ENCODE peak calls at places on chromosome 14, in four cellular contexts. U is H1, X is HepG2, J is HCT116. K is an unnamed sample.

GRCh38 chr14:95496690-95497241 is 19.7 kb downstream of the SYNE3 start:
- DNase-seq in J (no peak), U (no peak), X (no peak), K (no peak)

GRCh38 chr14:75821828-75822521 is 159.8 kb downstream of the TGFB3 start:
- DNase-seq in X (no peak), J (peak; percentile 54), U (no peak), K (no peak)

GRCh38 chr14:63283501-63284248 is 35.1 kb downstream of the GPHB5 start:
- DNase-seq in J (no peak), X (no peak), U (no peak), K (no peak)

GRCh38 chr14:105215602-105216001 is 32.7 kb upstream of the BTBD6 start:
- DNase-seq in J (no peak), U (no peak), X (no peak), K (no peak)

GRCh38 chr14:35821546-35822411 is 4.4 kb upstream of the BRMS1L start:
- DNase-seq in J (peak; percentile 53), X (peak; percentile 83), U (no peak), K (peak; percentile 42)

GRCh38 chr14:102344084-102344483 is 18.6 kb downstream of the CINP start:
- DNase-seq in U (no peak), X (no peak), J (no peak), K (no peak)

GRCh38 chr14:102711946-102712345 is 65.3 kb upstream of the TRAF3 start:
- DNase-seq in X (peak; percentile 21), U (peak; percentile 32), J (no peak), K (no peak)

GRCh38 chr14:65080954-65081747 is 21.2 kb downstream of the MAX start:
- DNase-seq in U (no peak), J (no peak), X (peak; percentile 12), K (no peak)

GRCh38 chr14:87944987-87945604 is 47.9 kb downstream of the GALC start:
- DNase-seq in U (no peak), J (peak; percentile 33), X (peak; percentile 29), K (peak; percentile 68)

GRCh38 chr14:69987416-69988144 is 108.4 kb downstream of the SMOC1 start:
- DNase-seq in U (peak; percentile 60), J (no peak), X (no peak), K (no peak)

GRCh38 chr14:53273671-53274072 is 120.5 kb upstream of the DDHD1 start:
- DNase-seq in X (peak; percentile 12), U (no peak), J (no peak), K (peak; percentile 35)

GRCh38 chr14:73173092-73173735 is 36.9 kb downstream of the PSEN1 start:
- DNase-seq in U (no peak), X (peak; percentile 24), J (peak; percentile 31), K (peak; percentile 64)

GRCh38 chr14:65210118-65210826 is 108.0 kb upstream of the MAX start:
- DNase-seq in J (no peak), U (no peak), X (no peak), K (no peak)

GRCh38 chr14:61537567-61538463 is 157.5 kb upstream of the HIF1A start:
- DNase-seq in J (peak; percentile 95), X (peak; percentile 97), U (no peak), K (peak; percentile 36)

GRCh38 chr14:88904864-88905263 is 80.4 kb downstream of the TTC8 start:
- DNase-seq in X (no peak), J (no peak), U (no peak), K (no peak)

GRCh38 chr14:35405304-35405996 is 901 bp upstream of the NFKBIA start:
- DNase-seq in X (peak; percentile 57), J (no peak), U (no peak), K (peak; percentile 44)

GRCh38 chr14:79016828-79017505 is 846.8 kb downstream of the NRXN3 start:
- DNase-seq in U (no peak), X (peak; percentile 10), J (no peak), K (no peak)

GRCh38 chr14:74364271-74364880 is 16.1 kb downstream of the VRTN start:
- DNase-seq in X (no peak), U (no peak), J (no peak), K (no peak)

GRCh38 chr14:61296707-61297502 is 15.8 kb upstream of the TMEM30B start:
- DNase-seq in U (no peak), X (peak; percentile 20), J (peak; percentile 27), K (peak; percentile 25)

GRCh38 chr14:102317564-102318248 is 1.8 kb upstream of the ZNF839 start:
- DNase-seq in X (peak; percentile 71), J (no peak), U (no peak), K (peak; percentile 40)

GRCh38 chr14:98171654-98172053 is 1100.3 kb downstream of the BCL11B start:
- DNase-seq in X (no peak), J (no peak), U (no peak), K (no peak)

GRCh38 chr14:70563869-70564268 is 29.1 kb upstream of the ADAM20 start:
- DNase-seq in J (no peak), X (no peak), U (no peak), K (peak; percentile 61)

GRCh38 chr14:52012635-52013034 is 23.3 kb downstream of the RTRAF start:
- DNase-seq in J (no peak), U (no peak), X (no peak), K (no peak)

GRCh38 chr14:72751276-72752033 is 142.4 kb downstream of the DPF3 start:
- DNase-seq in J (no peak), U (no peak), X (no peak), K (no peak)

GRCh38 chr14:74879427-74880180 is 2.1 kb upstream of the DLST start:
- DNase-seq in J (no peak), U (no peak), X (peak; percentile 30), K (peak; percentile 26)

GRCh38 chr14:64718762-64719161 is 14.5 kb downstream of the PLEKHG3 start:
- DNase-seq in U (no peak), X (no peak), J (no peak), K (no peak)

GRCh38 chr14:24430682-24431568 is 1.2 kb downstream of the KHNYN start:
- DNase-seq in U (no peak), X (no peak), J (no peak), K (no peak)

GRCh38 chr14:24052656-24053547 is 1.1 kb downstream of the CARMIL3 start:
- DNase-seq in J (no peak), U (no peak), X (no peak), K (no peak)

GRCh38 chr14:106694638-106695393 is 1168.4 kb downstream of the TMEM121 start:
- DNase-seq in J (no peak), U (no peak), X (no peak), K (no peak)

GRCh38 chr14:76754586-76754985 is 6.7 kb upstream of the VASH1 start:
- DNase-seq in U (no peak), J (no peak), X (no peak), K (no peak)

GRCh38 chr14:52015411-52016030 is 26.2 kb downstream of the RTRAF start:
- DNase-seq in U (peak; percentile 61), J (peak; percentile 19), X (peak; percentile 8), K (peak; percentile 64)

DNA sequence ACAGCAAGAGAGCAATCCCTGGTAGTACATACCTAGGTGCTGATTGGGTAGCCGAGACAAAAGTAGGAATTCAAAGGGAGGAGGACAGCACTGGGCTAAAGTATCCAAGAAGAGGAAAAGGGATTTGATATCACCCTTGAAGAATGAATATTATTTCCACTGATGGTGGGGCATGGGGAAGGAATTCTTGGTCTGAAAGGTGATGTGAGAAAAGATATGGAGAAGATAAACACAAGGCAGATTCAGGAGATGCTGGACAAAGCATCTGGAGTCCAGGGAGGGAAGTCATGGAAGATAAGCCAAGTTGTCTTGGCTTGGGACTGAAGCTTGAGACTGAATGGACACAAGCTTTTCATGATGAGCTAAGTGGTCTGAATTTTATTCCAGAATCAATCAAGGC is 194.0 kb downstream of the EGLN3 start:
- DNase-seq in U (no peak), J (no peak), X (no peak), K (no peak)
- TF ChIP-seq JUND in U (no peak), J (no peak), X (no peak), K (no peak)

DNA sequence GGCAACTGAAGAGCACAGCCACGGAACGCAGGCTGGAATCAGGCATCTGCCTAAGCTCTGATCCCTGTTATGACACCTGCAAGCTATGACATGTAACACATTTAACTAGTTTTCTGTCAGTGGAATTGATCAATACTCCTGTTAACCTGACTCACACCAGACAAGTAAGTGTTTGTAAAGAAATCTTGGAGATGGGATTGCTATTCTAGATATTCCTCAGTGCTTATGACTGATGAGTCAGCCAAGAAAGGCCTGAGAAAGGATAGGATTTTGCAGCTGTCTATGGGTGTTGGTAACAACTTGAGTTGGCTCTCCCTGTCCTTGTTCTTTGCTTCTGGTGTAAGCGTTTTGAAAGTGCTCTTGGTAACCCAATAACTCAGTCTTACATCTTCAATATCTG is 110.5 kb downstream of the GPR135 start:
- DNase-seq in U (no peak), X (no peak), J (no peak), K (no peak)
- TF ChIP-seq JUND in U (no peak), X (no peak), J (no peak), K (no peak)

DNA sequence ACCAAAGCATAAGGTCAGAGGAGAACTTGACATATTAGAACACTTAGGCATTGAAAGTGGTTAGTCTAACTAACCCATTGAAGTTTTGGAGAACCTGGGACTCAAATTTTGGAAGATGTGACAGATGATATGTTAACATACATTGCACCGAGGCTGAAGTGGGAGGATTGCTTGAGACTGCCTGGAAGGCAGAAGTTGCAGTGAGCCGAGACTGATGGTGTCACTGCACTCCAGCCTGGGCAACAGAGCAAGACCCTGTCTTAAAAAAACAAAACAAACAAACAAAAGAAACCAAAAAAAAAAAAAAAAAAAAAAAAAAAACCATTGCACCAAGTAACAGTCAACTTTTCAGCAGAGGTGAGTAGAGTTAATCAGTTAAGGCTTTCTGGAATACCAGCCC is 3.6 kb upstream of the DHRS7 start:
- DNase-seq in U (no peak), X (no peak), J (no peak), K (no peak)
- TF ChIP-seq JUND in U (no peak), X (no peak), J (no peak), K (no peak)

DNA sequence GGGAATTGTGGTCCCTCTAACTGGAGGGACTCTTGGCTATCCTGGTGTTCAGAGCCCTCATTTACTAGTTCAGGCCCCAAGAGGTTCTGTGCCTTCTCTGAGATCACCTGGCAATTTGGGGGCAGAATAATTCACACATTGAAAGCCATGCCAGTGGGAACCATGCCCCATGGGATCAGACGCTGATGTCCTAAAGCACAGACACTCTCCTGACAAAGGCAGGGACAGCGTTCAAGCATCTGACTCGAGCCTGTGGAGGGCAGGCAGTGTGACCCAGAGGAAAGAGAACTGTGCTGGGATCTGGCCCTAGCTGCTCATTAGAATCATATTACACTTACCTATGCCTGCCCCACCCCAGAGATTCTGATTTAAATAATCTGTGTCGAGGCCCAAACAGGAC is 2.4 kb upstream of the ASB2 start:
- DNase-seq in U (no peak), X (no peak), J (no peak), K (no peak)
- TF ChIP-seq JUND in U (no peak), X (no peak), J (no peak), K (no peak)

DNA sequence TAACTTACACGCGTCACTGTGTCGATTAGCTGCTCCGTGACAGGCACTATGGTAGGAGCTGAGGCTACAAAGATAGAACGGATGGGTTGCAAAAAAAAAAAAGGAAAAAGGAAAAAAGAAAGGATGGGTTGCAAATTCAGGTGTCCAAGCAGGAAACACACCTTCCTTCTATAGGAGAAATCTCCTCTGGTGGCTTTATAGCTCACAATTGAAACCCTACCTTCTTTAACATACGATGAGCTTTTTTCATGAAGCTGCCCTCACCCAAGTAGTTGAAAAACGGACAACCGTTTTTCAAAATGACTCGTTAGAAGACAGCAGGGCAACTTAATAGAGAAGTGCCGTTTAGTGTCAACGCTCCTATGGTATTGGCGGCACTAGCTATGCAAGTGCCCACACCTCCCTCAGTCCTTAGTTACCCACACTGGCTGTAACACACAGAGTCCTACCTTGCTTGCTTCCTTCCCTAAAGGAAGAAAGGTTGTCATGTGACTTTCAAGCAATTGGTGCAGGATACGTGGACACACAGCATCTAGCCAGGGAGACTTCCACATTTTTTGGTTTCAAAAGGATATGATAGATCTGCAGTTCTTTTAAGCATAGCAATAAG is 677 bp upstream of the TRIP11 start:
- DNase-seq in J (peak; percentile 12), U (no peak), X (peak; percentile 18), K (peak; percentile 71)
- TF ChIP-seq JUND in J (no peak), U (no peak), X (no peak), K (no peak)